ENCODE peak calls at places on chromosomes 1 and 21, in four cellular contexts. B is spleen, T is ovary, Z is endothelial cell of umbilical vein. E is an unnamed sample.

GRCh38 chr1:192453360-192454045 is 122.1 kb upstream of the RGS1 start:
- DNase-seq in T (no peak), B (no peak), Z (peak; percentile 58), E (no peak)

GRCh38 chr1:152047607-152047953 is 10.8 kb upstream of the S100A11 start:
- DNase-seq in B (no peak), T (no peak), Z (no peak), E (no peak)

GRCh38 chr1:173505401-173505800 is 28.3 kb downstream of the PRDX6 start:
- DNase-seq in B (no peak), Z (no peak), T (no peak), E (no peak)

GRCh38 chr1:165403835-165404482 is 41.0 kb downstream of the RXRG start:
- DNase-seq in Z (peak; percentile 15), B (no peak), T (no peak), E (peak; percentile 8)

GRCh38 chr1:51689073-51689435 is 72.2 kb downstream of the OSBPL9 start:
- DNase-seq in B (no peak), Z (no peak), T (no peak), E (no peak)

GRCh38 chr1:100713636-100714035 is 5.9 kb upstream of the VCAM1 start:
- DNase-seq in B (no peak), Z (peak; percentile 62), T (no peak), E (no peak)

GRCh38 chr1:67816506-67816905 is 16.8 kb downstream of the GNG12 start:
- DNase-seq in T (no peak), B (no peak), Z (no peak), E (no peak)

GRCh38 chr1:63775418-63776127 is 1.8 kb downstream of the ROR1 start:
- DNase-seq in B (no peak), Z (no peak), T (no peak), E (no peak)

GRCh38 chr1:160672789-160673695 is 26.2 kb upstream of the SLAMF1 start:
- DNase-seq in B (no peak), Z (no peak), T (no peak), E (no peak)
- TF ChIP-seq POLR2A in B (no peak), Z (no peak), T (no peak), E (no peak)

GRCh38 chr21:41879190-41879998 is at the start of gene PRDM15:
- DNase-seq in Z (peak; percentile 46), T (peak; percentile 80), B (peak; percentile 94), E (peak; percentile 88)
- TF ChIP-seq POLR2A in Z (peak; percentile 32), T (peak; percentile 26), B (no peak), E (peak; percentile 42)

GRCh38 chr1:183000563-183000962 is 22.7 kb upstream of the LAMC1 start:
- DNase-seq in T (no peak), Z (no peak), B (no peak), E (no peak)

GRCh38 chr1:183002267-183002666 is 21.0 kb upstream of the LAMC1 start:
- DNase-seq in T (no peak), B (no peak), Z (no peak), E (no peak)

GRCh38 chr1:183002797-183003594 is 20.2 kb upstream of the LAMC1 start:
- DNase-seq in T (no peak), Z (peak; percentile 93), B (no peak), E (no peak)

GRCh38 chr1:183000161-183000560 is 23.1 kb upstream of the LAMC1 start:
- DNase-seq in Z (no peak), B (no peak), T (no peak), E (no peak)

DNA sequence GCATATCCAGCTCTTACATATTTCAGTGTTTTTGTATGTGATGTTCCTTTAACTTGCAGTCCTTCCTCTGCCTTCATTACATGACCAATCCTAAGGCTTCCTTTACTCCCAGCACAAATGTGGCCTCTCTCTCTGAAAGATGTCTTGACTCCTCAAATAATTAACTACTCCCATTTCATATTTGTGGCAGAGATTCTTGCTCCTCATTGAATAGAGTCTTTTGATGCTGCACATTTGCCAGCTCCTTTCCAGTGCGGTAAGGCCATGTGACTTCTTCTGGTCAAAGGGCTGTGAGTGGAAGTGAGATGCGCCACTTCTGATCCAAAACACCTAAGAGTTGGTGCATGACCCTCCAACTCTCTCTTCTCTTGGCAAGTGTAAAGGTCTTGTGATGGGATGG is 19.1 kb upstream of the LAMC1 start:
- DNase-seq in B (no peak), T (no peak), Z (no peak), E (no peak)
- TF ChIP-seq POLR2A in B (no peak), T (no peak), Z (no peak), E (no peak)

GRCh38 chr1:25232027-25232865 is at the start of gene SYF2:
- DNase-seq in B (peak; percentile 96), T (peak; percentile 91), Z (peak; percentile 89), E (peak; percentile 95)

GRCh38 chr1:25238046-25238445 is 5.7 kb upstream of the SYF2 start:
- DNase-seq in Z (no peak), T (no peak), B (no peak), E (no peak)

DNA sequence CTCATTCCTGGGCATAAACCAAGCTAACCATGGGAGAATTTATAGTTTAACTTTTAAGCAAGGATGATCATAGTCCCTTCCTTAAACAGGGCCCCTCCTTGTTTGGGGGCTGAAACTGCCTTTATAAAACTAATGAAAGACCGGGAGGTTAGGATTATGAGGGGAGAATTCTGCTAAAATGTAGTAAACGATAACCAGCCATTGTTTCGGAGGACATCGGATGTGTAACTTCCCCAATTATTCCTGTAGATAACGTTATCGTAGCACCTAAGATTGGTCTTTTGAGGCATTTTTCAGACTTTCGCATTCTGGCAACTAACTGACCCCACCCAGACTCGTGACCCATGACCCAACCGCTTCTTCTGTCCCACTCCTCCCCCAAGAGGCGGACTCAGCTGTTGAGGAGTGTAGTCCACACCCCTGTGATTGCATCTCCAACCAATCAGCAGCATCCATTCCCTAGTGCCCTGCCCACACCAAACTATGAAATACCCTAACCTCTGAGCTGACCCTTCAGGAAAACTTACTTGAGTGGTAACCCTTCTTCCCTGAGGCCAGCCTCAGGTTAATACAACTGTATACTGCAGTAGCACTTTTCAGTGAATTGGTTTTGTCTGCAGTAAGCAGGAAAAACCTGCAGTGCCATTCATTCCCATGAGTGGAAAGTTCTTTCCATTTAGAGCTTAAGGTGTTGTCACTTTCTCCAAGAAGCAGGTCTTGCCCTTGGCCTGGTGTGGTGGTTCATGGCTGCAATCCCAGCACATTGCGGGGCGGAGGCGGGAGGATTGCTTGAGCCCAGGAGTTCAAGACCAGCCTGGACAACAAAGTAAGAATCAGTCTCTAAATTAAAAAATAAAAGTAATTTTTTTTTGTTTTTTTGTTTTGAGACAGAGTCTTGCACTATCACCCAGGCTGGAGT is 823 bp upstream of the SYF2 start:
- DNase-seq in B (peak; percentile 90), T (peak; percentile 66), Z (peak; percentile 71), E (peak; percentile 99)
- TF ChIP-seq POLR2A in B (no peak), T (no peak), Z (no peak), E (peak; percentile 86)

GRCh38 chr1:27659497-27660299 is 12.3 kb downstream of the IFI6 start:
- DNase-seq in Z (peak; percentile 73), B (peak; percentile 99), T (peak; percentile 91), E (peak; percentile 94)
- TF ChIP-seq POLR2A in Z (peak; percentile 60), B (peak; percentile 26), T (peak; percentile 46), E (peak; percentile 37)

E was measured in erythroblast.